ENCODE peak calls at places on chromosomes 13 and 19, in five cellular contexts. One of them, this sample, is unnamed.

GRCh38 chr19:38425810-38426466 is at the start of gene RASGRP4:
- DNase-seq in breast epithelium: no peak
- DNase-seq in lower leg skin: no peak
- DNase-seq in HepG2: no peak
- DNase-seq in stomach: no peak
- DNase-seq in this sample: no peak

GRCh38 chr19:6018786-6019185 is 40.8 kb upstream of the RANBP3 start:
- DNase-seq in breast epithelium: no peak
- DNase-seq in lower leg skin: no peak
- DNase-seq in HepG2: no peak
- DNase-seq in stomach: no peak
- DNase-seq in this sample: no peak

GRCh38 chr19:55250262-55251036 is 8.4 kb downstream of the PPP6R1 start:
- DNase-seq in breast epithelium: no peak
- DNase-seq in lower leg skin: no peak
- DNase-seq in HepG2: no peak
- DNase-seq in stomach: no peak
- DNase-seq in this sample: no peak

GRCh38 chr13:38334845-38335244 is 14.8 kb upstream of the UFM1 start:
- DNase-seq in breast epithelium: no peak
- DNase-seq in lower leg skin: no peak
- DNase-seq in HepG2: no peak
- DNase-seq in stomach: no peak
- DNase-seq in this sample: no peak

GRCh38 chr13:94154362-94154761 is 325.1 kb downstream of the DCT start:
- DNase-seq in breast epithelium: peak; percentile 30
- DNase-seq in lower leg skin: no peak
- DNase-seq in HepG2: peak; percentile 11
- DNase-seq in stomach: peak; percentile 40
- DNase-seq in this sample: no peak

GRCh38 chr13:26619321-26619720 is 61.8 kb downstream of the WASF3 start:
- DNase-seq in breast epithelium: no peak
- DNase-seq in lower leg skin: no peak
- DNase-seq in HepG2: no peak
- DNase-seq in stomach: no peak
- DNase-seq in this sample: no peak

GRCh38 chr13:35393886-35394285 is 82.6 kb downstream of the MAB21L1 start:
- DNase-seq in breast epithelium: no peak
- DNase-seq in lower leg skin: no peak
- DNase-seq in HepG2: no peak
- DNase-seq in stomach: no peak
- DNase-seq in this sample: no peak

GRCh38 chr13:94198666-94199065 is 280.8 kb downstream of the DCT start:
- DNase-seq in breast epithelium: no peak
- DNase-seq in lower leg skin: no peak
- DNase-seq in HepG2: no peak
- DNase-seq in stomach: no peak
- DNase-seq in this sample: no peak

GRCh38 chr13:40764587-40765403 is 6.2 kb downstream of the MRPS31 start:
- DNase-seq in breast epithelium: no peak
- DNase-seq in lower leg skin: no peak
- DNase-seq in HepG2: no peak
- DNase-seq in stomach: peak; percentile 49
- DNase-seq in this sample: no peak

GRCh38 chr19:14477417-14478112 is 2.4 kb upstream of the PTGER1 start:
- DNase-seq in breast epithelium: no peak
- DNase-seq in lower leg skin: no peak
- DNase-seq in HepG2: no peak
- DNase-seq in stomach: no peak
- DNase-seq in this sample: no peak

GRCh38 chr19:46210634-46211033 is 18.9 kb upstream of the IGFL1 start:
- DNase-seq in breast epithelium: no peak
- DNase-seq in lower leg skin: no peak
- DNase-seq in HepG2: no peak
- DNase-seq in stomach: no peak
- DNase-seq in this sample: no peak

GRCh38 chr13:50144473-50145160 is 129.4 kb downstream of the KCNRG start:
- DNase-seq in breast epithelium: no peak
- DNase-seq in lower leg skin: no peak
- DNase-seq in HepG2: no peak
- DNase-seq in stomach: no peak
- DNase-seq in this sample: no peak

GRCh38 chr19:34482380-34483250 is 1.1 kb downstream of the WTIP start:
- DNase-seq in breast epithelium: no peak
- DNase-seq in lower leg skin: no peak
- DNase-seq in HepG2: no peak
- DNase-seq in stomach: no peak
- DNase-seq in this sample: peak; percentile 42

GRCh38 chr13:54415753-54416366 is 1387.2 kb downstream of the OLFM4 start:
- DNase-seq in breast epithelium: no peak
- DNase-seq in lower leg skin: no peak
- DNase-seq in HepG2: no peak
- DNase-seq in stomach: no peak
- DNase-seq in this sample: no peak

GRCh38 chr19:17841810-17842662 is 5.7 kb downstream of the JAK3 start:
- DNase-seq in breast epithelium: peak; percentile 46
- DNase-seq in lower leg skin: peak; percentile 53
- DNase-seq in HepG2: no peak
- DNase-seq in stomach: peak; percentile 86
- DNase-seq in this sample: peak; percentile 27
- TF ChIP-seq POLR2A in breast epithelium: no peak
- TF ChIP-seq POLR2A in lower leg skin: no peak
- TF ChIP-seq POLR2A in HepG2: no peak
- TF ChIP-seq POLR2A in stomach: no peak
- TF ChIP-seq POLR2A in this sample: no peak

GRCh38 chr13:98879127-98879520 is 98.7 kb downstream of the DOCK9 start:
- DNase-seq in breast epithelium: no peak
- DNase-seq in lower leg skin: no peak
- DNase-seq in HepG2: no peak
- DNase-seq in stomach: no peak
- DNase-seq in this sample: no peak
- TF ChIP-seq CTCF in breast epithelium: no peak
- TF ChIP-seq CTCF in lower leg skin: no peak
- TF ChIP-seq CTCF in HepG2: no peak
- TF ChIP-seq CTCF in stomach: no peak
- TF ChIP-seq CTCF in this sample: no peak

GRCh38 chr13:23060972-23061371 is 119.8 kb upstream of the SGCG start:
- DNase-seq in breast epithelium: no peak
- DNase-seq in lower leg skin: no peak
- DNase-seq in HepG2: no peak
- DNase-seq in stomach: no peak
- DNase-seq in this sample: no peak
- TF ChIP-seq POLR2A in breast epithelium: no peak
- TF ChIP-seq POLR2A in lower leg skin: no peak
- TF ChIP-seq POLR2A in HepG2: no peak
- TF ChIP-seq POLR2A in stomach: no peak
- TF ChIP-seq POLR2A in this sample: no peak

GRCh38 chr13:109150691-109151090 is 521.3 kb downstream of the MYO16 start:
- DNase-seq in breast epithelium: no peak
- DNase-seq in lower leg skin: no peak
- DNase-seq in HepG2: no peak
- DNase-seq in stomach: no peak
- DNase-seq in this sample: no peak
- TF ChIP-seq CTCF in breast epithelium: no peak
- TF ChIP-seq CTCF in lower leg skin: no peak
- TF ChIP-seq CTCF in HepG2: no peak
- TF ChIP-seq CTCF in stomach: no peak
- TF ChIP-seq CTCF in this sample: no peak

DNA sequence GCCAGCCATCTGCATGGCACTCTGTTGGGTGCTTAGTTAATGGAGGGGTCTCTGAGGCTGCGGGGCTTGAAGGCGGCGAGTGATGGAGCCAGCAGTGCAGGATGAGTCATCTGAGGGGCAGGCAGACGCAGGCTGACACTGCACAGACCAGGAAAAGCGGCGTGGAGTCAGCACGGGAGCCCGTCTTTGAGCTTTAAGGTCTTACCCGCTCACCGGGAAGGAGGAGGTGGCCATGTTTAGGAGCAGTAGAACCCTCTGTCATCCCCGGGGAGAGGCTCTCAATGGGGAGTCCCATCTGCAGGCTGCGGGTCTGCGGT is 13.1 kb downstream of the NAXD start:
- DNase-seq in breast epithelium: no peak
- DNase-seq in lower leg skin: no peak
- DNase-seq in HepG2: no peak
- DNase-seq in stomach: no peak
- DNase-seq in this sample: no peak
- TF ChIP-seq POLR2A in breast epithelium: no peak
- TF ChIP-seq POLR2A in lower leg skin: no peak
- TF ChIP-seq POLR2A in HepG2: no peak
- TF ChIP-seq POLR2A in stomach: no peak
- TF ChIP-seq POLR2A in this sample: no peak

DNA sequence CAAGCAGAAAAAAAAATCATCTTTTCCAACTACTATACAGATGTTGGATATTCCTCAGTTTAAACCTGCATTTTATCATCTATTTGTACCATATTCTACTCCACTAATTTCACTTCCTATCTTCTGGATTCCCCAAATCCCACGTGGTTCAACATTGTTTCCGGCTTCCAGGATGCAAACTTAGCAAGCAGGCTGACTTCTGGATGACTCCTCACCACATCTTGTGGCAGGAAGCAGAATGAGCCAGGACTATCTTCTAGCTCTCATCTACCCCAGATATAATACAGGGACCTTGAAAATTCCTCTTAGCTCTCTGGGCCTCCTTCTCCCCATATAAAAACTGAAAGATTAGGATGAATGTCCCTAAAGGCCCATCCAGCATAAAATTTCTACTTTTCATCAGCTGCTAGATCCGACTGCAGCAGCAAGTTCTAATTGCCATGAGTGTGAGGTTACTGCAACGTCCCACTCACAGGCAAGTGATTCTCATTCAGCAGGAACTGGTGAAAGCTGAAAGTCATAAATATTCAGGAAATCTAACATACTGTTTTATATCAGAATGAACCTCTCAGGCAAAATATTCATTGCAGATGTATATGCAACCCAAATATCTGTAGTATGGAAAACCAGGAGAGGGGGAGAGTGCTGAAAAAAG is 93.4 kb downstream of the KCTD12 start:
- DNase-seq in breast epithelium: no peak
- DNase-seq in lower leg skin: peak; percentile 42
- DNase-seq in HepG2: no peak
- DNase-seq in stomach: no peak
- DNase-seq in this sample: no peak
- TF ChIP-seq CTCF in breast epithelium: no peak
- TF ChIP-seq CTCF in lower leg skin: no peak
- TF ChIP-seq CTCF in HepG2: no peak
- TF ChIP-seq CTCF in stomach: no peak
- TF ChIP-seq CTCF in this sample: no peak

GRCh38 chr19:35648017-35648961 is at the start of gene COX6B1:
- DNase-seq in breast epithelium: peak; percentile 95
- DNase-seq in lower leg skin: peak; percentile 96
- DNase-seq in HepG2: peak; percentile 97
- DNase-seq in stomach: peak; percentile 94
- DNase-seq in this sample: peak; percentile 94
- TF ChIP-seq POLR2A in breast epithelium: peak; percentile 46
- TF ChIP-seq POLR2A in lower leg skin: no peak
- TF ChIP-seq POLR2A in HepG2: peak; percentile 90
- TF ChIP-seq POLR2A in stomach: no peak
- TF ChIP-seq POLR2A in this sample: peak; percentile 89

GRCh38 chr13:30113531-30113930 is 193.8 kb downstream of the KATNAL1 start:
- DNase-seq in breast epithelium: no peak
- DNase-seq in lower leg skin: no peak
- DNase-seq in HepG2: no peak
- DNase-seq in stomach: no peak
- DNase-seq in this sample: no peak

GRCh38 chr13:30113983-30114491 is 193.3 kb downstream of the KATNAL1 start:
- DNase-seq in breast epithelium: no peak
- DNase-seq in lower leg skin: no peak
- DNase-seq in HepG2: peak; percentile 12
- DNase-seq in stomach: peak; percentile 72
- DNase-seq in this sample: no peak

GRCh38 chr13:30114586-30115256 is 192.6 kb downstream of the KATNAL1 start:
- DNase-seq in breast epithelium: peak; percentile 85
- DNase-seq in lower leg skin: peak; percentile 88
- DNase-seq in HepG2: peak; percentile 63
- DNase-seq in stomach: peak; percentile 96
- DNase-seq in this sample: peak; percentile 92

GRCh38 chr13:30116379-30116778 is 191.0 kb downstream of the KATNAL1 start:
- DNase-seq in breast epithelium: no peak
- DNase-seq in lower leg skin: no peak
- DNase-seq in HepG2: no peak
- DNase-seq in stomach: no peak
- DNase-seq in this sample: no peak

GRCh38 chr13:30115257-30115600 is 192.1 kb downstream of the KATNAL1 start:
- DNase-seq in breast epithelium: no peak
- DNase-seq in lower leg skin: no peak
- DNase-seq in HepG2: no peak
- DNase-seq in stomach: no peak
- DNase-seq in this sample: no peak
- TF ChIP-seq CTCF in breast epithelium: no peak
- TF ChIP-seq CTCF in lower leg skin: no peak
- TF ChIP-seq CTCF in HepG2: no peak
- TF ChIP-seq CTCF in stomach: no peak
- TF ChIP-seq CTCF in this sample: no peak

GRCh38 chr13:113862766-113863510 is 938 bp downstream of the GAS6 start:
- DNase-seq in breast epithelium: peak; percentile 72
- DNase-seq in lower leg skin: no peak
- DNase-seq in HepG2: no peak
- DNase-seq in stomach: peak; percentile 77
- DNase-seq in this sample: no peak
- TF ChIP-seq POLR2A in breast epithelium: no peak
- TF ChIP-seq POLR2A in lower leg skin: no peak
- TF ChIP-seq POLR2A in HepG2: no peak
- TF ChIP-seq POLR2A in stomach: no peak
- TF ChIP-seq POLR2A in this sample: peak; percentile 29

DNA sequence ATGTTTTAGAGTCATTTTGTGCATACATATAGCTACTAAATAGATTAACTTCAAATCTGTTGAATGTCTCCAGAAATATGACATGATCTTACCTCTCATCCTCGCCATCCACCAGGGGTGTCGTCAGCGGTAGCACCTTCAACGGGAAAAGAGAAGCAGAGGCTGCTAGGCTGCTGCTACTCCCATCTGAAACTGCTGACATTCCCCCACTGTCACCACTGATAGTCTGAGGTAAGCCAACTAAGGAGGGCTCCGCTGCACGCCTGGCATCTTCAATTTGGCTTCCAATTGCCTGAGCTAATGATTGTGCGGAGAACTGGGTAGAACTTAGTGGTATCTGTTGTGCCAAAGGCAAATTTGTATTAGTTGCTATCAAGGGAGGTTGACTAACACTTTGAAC is 3.1 kb downstream of the TSC22D1 start:
- DNase-seq in breast epithelium: no peak
- DNase-seq in lower leg skin: no peak
- DNase-seq in HepG2: no peak
- DNase-seq in stomach: no peak
- DNase-seq in this sample: no peak
- TF ChIP-seq CTCF in breast epithelium: no peak
- TF ChIP-seq CTCF in lower leg skin: no peak
- TF ChIP-seq CTCF in HepG2: no peak
- TF ChIP-seq CTCF in stomach: no peak
- TF ChIP-seq CTCF in this sample: no peak